ENCODE peak calls at places on chromosomes 1 and 21, in six cellular contexts. F is stimulated activated CD8-positive, alpha-beta memory T cell treated with anti-CD3 and anti-CD28 coated beads, Interleukin-4, amount 100 ng/mL, for 24 hours; R is activated T-cell treated with anti-CD3 and anti-CD28 coated beads for 1 hour; B is activated CD8-positive, alpha-beta memory T cell treated with anti-CD3 and anti-CD28 coated beads for 4 hours; M is NCI-H446; A is T-helper 22 cell. E is an unnamed sample.

GRCh38 chr1:4397196-4397595 is 257.2 kb upstream of the AJAP1 start:
- DNase-seq in F (no peak), R (no peak), B (no peak), M (no peak), A (no peak), E (no peak)

GRCh38 chr1:61085191-61086086 is 3.1 kb downstream of the NFIA start:
- DNase-seq in F (no peak), R (no peak), B (no peak), M (no peak), A (no peak), E (no peak)

GRCh38 chr1:203717120-203717519 is 47.9 kb upstream of the LAX1 start:
- DNase-seq in F (no peak), R (no peak), B (no peak), M (no peak), A (no peak), E (no peak)

GRCh38 chr1:226723640-226724532 is 15.2 kb downstream of the ITPKB start:
- DNase-seq in F (no peak), R (no peak), B (no peak), M (peak; percentile 66), A (no peak), E (no peak)

GRCh38 chr1:26019641-26020315 is 1.8 kb upstream of the EXTL1 start:
- DNase-seq in F (no peak), R (no peak), B (no peak), M (no peak), A (no peak), E (no peak)

GRCh38 chr1:118118469-118118868 is 66.6 kb downstream of the SPAG17 start:
- DNase-seq in F (no peak), R (no peak), B (no peak), M (no peak), A (no peak), E (no peak)

GRCh38 chr1:103441342-103441741 is 84.2 kb upstream of the RNPC3 start:
- DNase-seq in F (no peak), R (no peak), B (no peak), M (no peak), A (no peak), E (no peak)

GRCh38 chr1:6459850-6460265 is 6.1 kb downstream of the TNFRSF25 start:
- DNase-seq in F (no peak), R (peak; percentile 54), B (no peak), M (no peak), A (peak; percentile 70), E (no peak)

GRCh38 chr1:159877695-159878444 is 15.4 kb upstream of the VSIG8 start:
- DNase-seq in F (no peak), R (no peak), B (no peak), M (no peak), A (no peak), E (no peak)

GRCh38 chr1:147579532-147580199 is 38.4 kb downstream of the BCL9 start:
- DNase-seq in F (no peak), R (no peak), B (no peak), M (no peak), A (no peak), E (no peak)

GRCh38 chr1:116255486-116255885 is 117.6 kb upstream of the ATP1A1 start:
- DNase-seq in F (no peak), R (no peak), B (no peak), M (no peak), A (no peak), E (no peak)

GRCh38 chr1:202143768-202144509 is 598 bp downstream of the ARL8A start:
- DNase-seq in F (no peak), R (no peak), B (no peak), M (no peak), A (no peak), E (no peak)

GRCh38 chr1:60823151-60823550 is 259.2 kb upstream of the NFIA start:
- DNase-seq in F (no peak), R (no peak), B (no peak), M (no peak), A (no peak), E (no peak)

GRCh38 chr1:60978421-60979357 is 103.7 kb upstream of the NFIA start:
- DNase-seq in F (peak; percentile 4), R (no peak), B (no peak), M (peak; percentile 18), A (no peak), E (peak; percentile 12)

GRCh38 chr1:243734311-243734700 is 115.7 kb downstream of the AKT3 start:
- DNase-seq in F (no peak), R (no peak), B (no peak), M (no peak), A (no peak), E (no peak)

GRCh38 chr21:31136891-31137290 is 98.6 kb upstream of the KRTAP19-8 start:
- DNase-seq in F (no peak), R (no peak), B (no peak), M (peak; percentile 98), A (no peak), E (no peak)

GRCh38 chr21:36888466-36888865 is 78.0 kb downstream of the HLCS start:
- DNase-seq in F (no peak), R (no peak), B (no peak), M (no peak), A (no peak), E (no peak)

GRCh38 chr1:22777658-22778057 is 67.0 kb downstream of the EPHB2 start:
- DNase-seq in F (no peak), R (no peak), B (no peak), M (peak; percentile 14), A (no peak), E (no peak)

E was measured in prostate gland.